ENCODE peak calls at places on chromosomes 7 and 10, in four cellular contexts. A is T-helper 9 cell, V is C1 segment of cervical spinal cord, T is fibroblast of lung. W is an unnamed sample.

GRCh38 chr7:50591480-50592438 is 26.6 kb upstream of the DDC start:
- DNase-seq in A (no peak), V (no peak), T (no peak), W (no peak)

GRCh38 chr7:66321283-66321682 is 116.1 kb downstream of the TPST1 start:
- DNase-seq in A (no peak), V (no peak), T (no peak), W (no peak)

GRCh38 chr10:132479024-132479602 is 58.5 kb upstream of the INPP5A start:
- DNase-seq in A (no peak), V (no peak), T (no peak), W (no peak)

GRCh38 chr7:28964056-28964455 is 5.9 kb upstream of the TRIL start:
- DNase-seq in A (no peak), V (no peak), T (no peak), W (no peak)

GRCh38 chr10:59649606-59650346 is 59.9 kb downstream of the SLC16A9 start:
- DNase-seq in A (no peak), V (no peak), T (no peak), W (no peak)

GRCh38 chr10:96670786-96671185 is 49.5 kb downstream of the PIK3AP1 start:
- DNase-seq in A (no peak), V (no peak), T (peak), W (no peak)

GRCh38 chr10:14016011-14016536 is 314.6 kb downstream of the FRMD4A start:
- DNase-seq in A (no peak), V (peak), T (peak), W (peak)

GRCh38 chr7:142438235-142438922 is 180.5 kb upstream of the PRSS58 start:
- DNase-seq in A (peak), V (peak), T (peak), W (peak)

GRCh38 chr10:52486840-52487611 is 172.9 kb downstream of the DKK1 start:
- DNase-seq in A (no peak), V (no peak), T (peak), W (peak)

GRCh38 chr7:23357190-23358093 is 58.3 kb downstream of the MALSU1 start:
- DNase-seq in A (no peak), V (no peak), T (peak), W (peak)

GRCh38 chr7:83267141-83267631 is 104.5 kb upstream of the PCLO start:
- DNase-seq in A (no peak), V (no peak), T (peak), W (peak)

GRCh38 chr10:1519391-1519790 is 217.9 kb downstream of the ADARB2 start:
- DNase-seq in A (no peak), V (no peak), T (no peak), W (no peak)

GRCh38 chr10:3014968-3015367 is 52.4 kb upstream of the PFKP start:
- DNase-seq in A (no peak), V (no peak), T (no peak), W (no peak)

GRCh38 chr10:65548046-65548445 is 1377.8 kb upstream of the LRRTM3 start:
- DNase-seq in A (no peak), V (no peak), T (no peak), W (no peak)

GRCh38 chr7:14385074-14385473 is 395.6 kb upstream of the ETV1 start:
- DNase-seq in A (no peak), V (no peak), T (no peak), W (no peak)

GRCh38 chr10:37679465-37679864 is 177.9 kb downstream of the ZNF248 start:
- DNase-seq in A (no peak), V (no peak), T (no peak), W (no peak)